ENCODE peak calls at places on chromosomes 2 and 18, in six cellular contexts. H is LoVo, N is AG10803, X is fibroblast of villous mesenchyme, J is MV-4-11, I is activated T-cell treated with anti-CD3 and anti-CD28 coated beads for 1 hour. V is an unnamed sample.

GRCh38 chr2:118492335-118492734 is 355.1 kb downstream of the EN1 start:
- DNase-seq in H (no peak), J (peak; percentile 20), I (no peak), X (peak; percentile 17), N (peak; percentile 14), V (no peak)

GRCh38 chr2:139439100-139439499 is 658.9 kb upstream of the NXPH2 start:
- DNase-seq in I (no peak), X (no peak), N (no peak), H (no peak), J (no peak), V (no peak)

GRCh38 chr2:68040078-68040477 is 22.7 kb downstream of the C1D start:
- DNase-seq in J (no peak), N (no peak), X (no peak), I (no peak), H (no peak), V (no peak)

GRCh38 chr2:191051825-191052778 is 38.1 kb upstream of the STAT1 start:
- DNase-seq in H (peak; percentile 60), X (peak; percentile 80), J (peak; percentile 59), I (no peak), N (peak; percentile 76), V (peak; percentile 87)

GRCh38 chr2:181658444-181658843 is 1.5 kb upstream of the CERKL start:
- DNase-seq in H (no peak), X (no peak), N (no peak), J (peak; percentile 12), I (no peak), V (no peak)

GRCh38 chr18:74623047-74623816 is 25.6 kb downstream of the ZNF407 start:
- DNase-seq in X (no peak), N (peak; percentile 25), J (no peak), I (peak; percentile 12), H (no peak), V (no peak)

GRCh38 chr2:98713332-98714015 is 17.5 kb downstream of the MGAT4A start:
- DNase-seq in X (no peak), I (no peak), J (no peak), H (no peak), N (no peak), V (no peak)

GRCh38 chr2:167353605-167354280 is 465.5 kb downstream of the XIRP2 start:
- DNase-seq in J (no peak), N (no peak), X (no peak), I (no peak), H (no peak), V (no peak)

GRCh38 chr2:65081232-65081685 is 25.0 kb downstream of the CEP68 start:
- DNase-seq in I (no peak), H (no peak), J (peak; percentile 95), X (no peak), N (no peak), V (peak; percentile 93)

GRCh38 chr18:11995445-11996189 is 14.3 kb downstream of the IMPA2 start:
- DNase-seq in X (peak; percentile 83), I (peak; percentile 54), N (peak; percentile 73), J (peak; percentile 86), H (peak; percentile 29), V (peak; percentile 86)

GRCh38 chr2:134438371-134438770 is 184.5 kb downstream of the MGAT5 start:
- DNase-seq in N (no peak), I (no peak), H (no peak), J (no peak), X (no peak), V (no peak)

GRCh38 chr2:174764281-174765063 is at the start of gene CHRNA1:
- DNase-seq in J (peak; percentile 66), I (no peak), N (peak; percentile 50), X (peak; percentile 73), H (no peak), V (no peak)

GRCh38 chr2:127508621-127509034 is 17.7 kb downstream of the IWS1 start:
- DNase-seq in N (peak; percentile 100), X (peak; percentile 98), H (peak; percentile 91), I (no peak), J (peak; percentile 94), V (peak; percentile 81)

GRCh38 chr18:52288403-52289004 is 51.5 kb upstream of the DCC start:
- DNase-seq in H (peak; percentile 27), X (no peak), I (no peak), N (peak; percentile 1), J (no peak), V (no peak)

GRCh38 chr2:99442837-99443236 is 47.0 kb downstream of the REV1 start:
- DNase-seq in J (peak; percentile 24), N (peak; percentile 17), H (no peak), I (no peak), X (no peak), V (no peak)

GRCh38 chr2:222998459-222998858 is 53.5 kb upstream of the KCNE4 start:
- DNase-seq in N (no peak), J (no peak), H (no peak), X (no peak), I (no peak), V (no peak)

GRCh38 chr2:18834341-18834740 is 245.0 kb upstream of the NT5C1B start:
- DNase-seq in I (no peak), X (no peak), N (peak; percentile 81), J (no peak), H (no peak), V (no peak)

GRCh38 chr2:165803123-165803760 is 9.2 kb upstream of the GALNT3 start:
- DNase-seq in H (no peak), I (no peak), J (no peak), X (peak; percentile 52), N (no peak), V (peak; percentile 52)

GRCh38 chr18:21548647-21549046 is 51.9 kb downstream of the ESCO1 start:
- DNase-seq in X (no peak), J (no peak), H (no peak), I (no peak), N (no peak), V (no peak)

GRCh38 chr2:209872675-209873074 is 101.0 kb downstream of the UNC80 start:
- DNase-seq in I (no peak), J (peak; percentile 85), H (peak; percentile 51), X (no peak), N (no peak), V (no peak)